ENCODE peak calls at places on chromosomes 7 and 10, in six cellular contexts. V is activated CD4-positive, alpha-beta T cell treated with anti-CD3 and anti-CD28 coated beads, Interleukin-2, amount 10 ng/mL, durations not matched to agents 7 days and 5 days; N is hypothalamus; E is activated effector memory CD4-positive, alpha-beta T cell treated with anti-CD3 and anti-CD28 coated beads, Interleukin-2, amount 50 U/mL, for 16 hours; B is head of caudate nucleus; G is HEK293T. T is an unnamed sample.

GRCh38 chr10:89183571-89183970 is 23.5 kb downstream of the CH25H start:
- DNase-seq in V (no peak), B (no peak), E (no peak), N (no peak), G (no peak), T (no peak)

GRCh38 chr10:60175418-60175817 is 214.3 kb downstream of the ANK3 start:
- DNase-seq in B (no peak), E (no peak), G (no peak), V (no peak), N (no peak), T (no peak)

GRCh38 chr10:133277993-133278576 is 1.4 kb upstream of the ADAM8 start:
- DNase-seq in B (no peak), G (no peak), V (no peak), E (no peak), N (no peak), T (peak)

GRCh38 chr7:33764752-33765451 is 140.4 kb upstream of the BMPER start:
- DNase-seq in B (no peak), G (peak), E (no peak), N (no peak), V (no peak), T (no peak)

GRCh38 chr10:79928028-79928583 is 20.8 kb downstream of the SFTPD start:
- DNase-seq in B (no peak), G (peak), V (no peak), E (no peak), N (no peak), T (no peak)

GRCh38 chr7:136067277-136067676 is 90.1 kb upstream of the MTPN start:
- DNase-seq in N (no peak), V (no peak), G (no peak), B (no peak), E (no peak), T (no peak)

GRCh38 chr7:44396931-44397525 is 71.6 kb upstream of the CAMK2B start:
- DNase-seq in E (no peak), V (no peak), N (no peak), B (no peak), G (no peak), T (no peak)

GRCh38 chr7:112876877-112877276 is 86.7 kb upstream of the TMEM168 start:
- DNase-seq in N (no peak), B (no peak), E (no peak), G (no peak), V (no peak), T (no peak)

GRCh38 chr7:104967088-104967487 is 46.9 kb upstream of the KMT2E start:
- DNase-seq in E (no peak), B (no peak), G (no peak), N (no peak), V (no peak), T (peak)